ENCODE peak calls at places on chromosomes 13 and 19, in four cellular contexts. X, D, K and F are unnamed samples.

GRCh38 chr13:59666504-59666903 is 497.2 kb downstream of the DIAPH3 start:
- DNase-seq in X (no peak), D (no peak), K (no peak), F (no peak)

GRCh38 chr13:108306768-108307332 is 37.3 kb downstream of the TNFSF13B start:
- DNase-seq in X (no peak), D (no peak), K (no peak), F (no peak)

GRCh38 chr13:20851844-20852402 is 50.6 kb downstream of the XPO4 start:
- DNase-seq in X (no peak), D (no peak), K (no peak), F (no peak)

GRCh38 chr19:40341601-40342482 is 6.4 kb downstream of the C19orf47 start:
- DNase-seq in X (no peak), D (peak), K (no peak), F (no peak)

GRCh38 chr13:29754486-29754806 is 96.0 kb downstream of the UBL3 start:
- DNase-seq in X (no peak), D (peak), K (no peak), F (no peak)

GRCh38 chr13:102704238-102704750 is 9.4 kb upstream of the METTL21C start:
- DNase-seq in X (no peak), D (no peak), K (no peak), F (no peak)

GRCh38 chr19:47411101-47411500 is 8.2 kb downstream of the MEIS3 start:
- DNase-seq in X (no peak), D (no peak), K (no peak), F (no peak)

GRCh38 chr19:27672309-27673047 is 1540.5 kb downstream of the UQCRFS1 start:
- DNase-seq in X (no peak), D (no peak), K (no peak), F (no peak)

GRCh38 chr13:20150561-20150960 is 10.3 kb downstream of the GJA3 start:
- DNase-seq in X (no peak), D (no peak), K (no peak), F (no peak)

GRCh38 chr19:5504115-5504514 is 48.9 kb downstream of the ZNRF4 start:
- DNase-seq in X (no peak), D (no peak), K (no peak), F (no peak)

GRCh38 chr13:72062566-72062965 is 195.6 kb upstream of the DACH1 start:
- DNase-seq in X (no peak), D (peak), K (no peak), F (no peak)

GRCh38 chr13:87872813-87873212 is 201.6 kb downstream of the SLITRK5 start:
- DNase-seq in X (no peak), D (no peak), K (no peak), F (no peak)

GRCh38 chr19:55490478-55491436 is 2.5 kb downstream of the SSC5D start:
- DNase-seq in X (no peak), D (no peak), K (no peak), F (no peak)

GRCh38 chr13:20810808-20811207 is 37.0 kb upstream of the EEF1AKMT1 start:
- DNase-seq in X (no peak), D (no peak), K (no peak), F (no peak)

GRCh38 chr19:13155472-13156284 is 5.5 kb downstream of the IER2 start:
- DNase-seq in X (peak), D (peak), K (peak), F (peak)

GRCh38 chr13:32224916-32225315 is 90.2 kb downstream of the ZAR1L start:
- DNase-seq in X (no peak), D (peak), K (no peak), F (no peak)

GRCh38 chr19:18000981-18001836 is 6.8 kb upstream of the ARRDC2 start:
- DNase-seq in X (peak), D (peak), K (peak), F (peak)

GRCh38 chr13:20134732-20135131 is 26.1 kb downstream of the GJA3 start:
- DNase-seq in X (no peak), D (no peak), K (no peak), F (no peak)

GRCh38 chr19:54178581-54179261 is 5.8 kb upstream of the TMC4 start:
- DNase-seq in X (no peak), D (no peak), K (no peak), F (no peak)

GRCh38 chr13:23654111-23655110 is 84.2 kb downstream of the TNFRSF19 start:
- DNase-seq in X (no peak), D (no peak), K (no peak), F (no peak)

GRCh38 chr13:76792680-76793334 is 93.4 kb downstream of the KCTD12 start:
- DNase-seq in X (no peak), D (peak), K (no peak), F (no peak)

GRCh38 chr13:21638319-21639282 is 32.3 kb upstream of the FGF9 start:
- DNase-seq in X (peak), D (peak), K (peak), F (no peak)

GRCh38 chr19:1001538-1002166 is 1.4 kb downstream of the GRIN3B start:
- DNase-seq in X (peak), D (no peak), K (peak), F (no peak)

GRCh38 chr13:33229446-33230177 is 55.9 kb downstream of the STARD13 start:
- DNase-seq in X (no peak), D (peak), K (peak), F (no peak)

GRCh38 chr19:3664879-3665642 is 35.2 kb downstream of the PIP5K1C start:
- DNase-seq in X (no peak), D (no peak), K (no peak), F (no peak)